ENCODE peak calls at places on chromosomes 4 and X, in four cellular contexts. One of them, this sample, is unnamed.
A peak's percentile ranks its signal among the peaks of the same experiment; 100 is the strongest.

GRCh38 chr4:184331155-184331995 is 113.7 kb upstream of the ENPP6 start:
- DNase-seq in activated CD4-positive, alpha-beta T cell treated with anti-CD3 and anti-CD28 coated beads, Interleukin-2, amount 50 U/mL, for 24 hours: no peak
- DNase-seq in stromal cell of bone marrow: no peak
- DNase-seq in GM19239: no peak
- DNase-seq in this sample: no peak

GRCh38 chrX:96764864-96765263 is 80.2 kb downstream of the DIAPH2 start:
- DNase-seq in activated CD4-positive, alpha-beta T cell treated with anti-CD3 and anti-CD28 coated beads, Interleukin-2, amount 50 U/mL, for 24 hours: no peak
- DNase-seq in stromal cell of bone marrow: no peak
- DNase-seq in GM19239: no peak
- DNase-seq in this sample: no peak

GRCh38 chr4:143554728-143555597 is 41.5 kb downstream of the SMARCA5 start:
- DNase-seq in activated CD4-positive, alpha-beta T cell treated with anti-CD3 and anti-CD28 coated beads, Interleukin-2, amount 50 U/mL, for 24 hours: no peak
- DNase-seq in stromal cell of bone marrow: no peak
- DNase-seq in GM19239: no peak
- DNase-seq in this sample: no peak

GRCh38 chr4:70533791-70534190 is 15.4 kb downstream of the AMTN start:
- DNase-seq in activated CD4-positive, alpha-beta T cell treated with anti-CD3 and anti-CD28 coated beads, Interleukin-2, amount 50 U/mL, for 24 hours: no peak
- DNase-seq in stromal cell of bone marrow: no peak
- DNase-seq in GM19239: no peak
- DNase-seq in this sample: no peak

GRCh38 chrX:154734101-154734781 is 16.6 kb downstream of the GAB3 start:
- DNase-seq in activated CD4-positive, alpha-beta T cell treated with anti-CD3 and anti-CD28 coated beads, Interleukin-2, amount 50 U/mL, for 24 hours: no peak
- DNase-seq in stromal cell of bone marrow: no peak
- DNase-seq in GM19239: no peak
- DNase-seq in this sample: no peak

GRCh38 chr4:173935622-173936405 is 347.7 kb downstream of the FBXO8 start:
- DNase-seq in activated CD4-positive, alpha-beta T cell treated with anti-CD3 and anti-CD28 coated beads, Interleukin-2, amount 50 U/mL, for 24 hours: no peak
- DNase-seq in stromal cell of bone marrow: no peak
- DNase-seq in GM19239: no peak
- DNase-seq in this sample: no peak

GRCh38 chrX:9562851-9563250 is 98.0 kb downstream of the TBL1X start:
- DNase-seq in activated CD4-positive, alpha-beta T cell treated with anti-CD3 and anti-CD28 coated beads, Interleukin-2, amount 50 U/mL, for 24 hours: no peak
- DNase-seq in stromal cell of bone marrow: peak; percentile 37
- DNase-seq in GM19239: no peak
- DNase-seq in this sample: no peak

GRCh38 chrX:40960041-40960440 is 125.2 kb upstream of the USP9X start:
- DNase-seq in activated CD4-positive, alpha-beta T cell treated with anti-CD3 and anti-CD28 coated beads, Interleukin-2, amount 50 U/mL, for 24 hours: no peak
- DNase-seq in stromal cell of bone marrow: peak; percentile 20
- DNase-seq in GM19239: no peak
- DNase-seq in this sample: no peak

GRCh38 chrX:13087322-13088154 is 43.1 kb upstream of the FAM9C start:
- DNase-seq in activated CD4-positive, alpha-beta T cell treated with anti-CD3 and anti-CD28 coated beads, Interleukin-2, amount 50 U/mL, for 24 hours: peak; percentile 59
- DNase-seq in stromal cell of bone marrow: no peak
- DNase-seq in GM19239: no peak
- DNase-seq in this sample: no peak

GRCh38 chrX:14832151-14832550 is 40.7 kb downstream of the FANCB start:
- DNase-seq in activated CD4-positive, alpha-beta T cell treated with anti-CD3 and anti-CD28 coated beads, Interleukin-2, amount 50 U/mL, for 24 hours: no peak
- DNase-seq in stromal cell of bone marrow: no peak
- DNase-seq in GM19239: no peak
- DNase-seq in this sample: no peak

GRCh38 chr4:163554870-163555465 is 60.5 kb downstream of the TMA16 start:
- DNase-seq in activated CD4-positive, alpha-beta T cell treated with anti-CD3 and anti-CD28 coated beads, Interleukin-2, amount 50 U/mL, for 24 hours: no peak
- DNase-seq in stromal cell of bone marrow: no peak
- DNase-seq in GM19239: no peak
- DNase-seq in this sample: no peak

GRCh38 chr4:62394751-62395150 is 1194.6 kb downstream of the ADGRL3 start:
- DNase-seq in activated CD4-positive, alpha-beta T cell treated with anti-CD3 and anti-CD28 coated beads, Interleukin-2, amount 50 U/mL, for 24 hours: no peak
- DNase-seq in stromal cell of bone marrow: no peak
- DNase-seq in GM19239: no peak
- DNase-seq in this sample: no peak

GRCh38 chr4:126705271-126705670 is 927.5 kb upstream of the INTU start:
- DNase-seq in activated CD4-positive, alpha-beta T cell treated with anti-CD3 and anti-CD28 coated beads, Interleukin-2, amount 50 U/mL, for 24 hours: no peak
- DNase-seq in stromal cell of bone marrow: no peak
- DNase-seq in GM19239: no peak
- DNase-seq in this sample: no peak

GRCh38 chr4:53941331-53941730 is 123.1 kb downstream of the CHIC2 start:
- DNase-seq in activated CD4-positive, alpha-beta T cell treated with anti-CD3 and anti-CD28 coated beads, Interleukin-2, amount 50 U/mL, for 24 hours: no peak
- DNase-seq in stromal cell of bone marrow: no peak
- DNase-seq in GM19239: no peak
- DNase-seq in this sample: no peak

GRCh38 chr4:7938513-7939376 is 916 bp downstream of the AFAP1 start:
- DNase-seq in activated CD4-positive, alpha-beta T cell treated with anti-CD3 and anti-CD28 coated beads, Interleukin-2, amount 50 U/mL, for 24 hours: no peak
- DNase-seq in stromal cell of bone marrow: peak; percentile 25
- DNase-seq in GM19239: no peak
- DNase-seq in this sample: no peak

GRCh38 chr4:13645075-13645474 is 17.6 kb upstream of the BOD1L1 start:
- DNase-seq in activated CD4-positive, alpha-beta T cell treated with anti-CD3 and anti-CD28 coated beads, Interleukin-2, amount 50 U/mL, for 24 hours: no peak
- DNase-seq in stromal cell of bone marrow: no peak
- DNase-seq in GM19239: no peak
- DNase-seq in this sample: no peak

GRCh38 chrX:130831347-130831722 is 71.7 kb downstream of the ENOX2 start:
- DNase-seq in activated CD4-positive, alpha-beta T cell treated with anti-CD3 and anti-CD28 coated beads, Interleukin-2, amount 50 U/mL, for 24 hours: no peak
- DNase-seq in stromal cell of bone marrow: no peak
- DNase-seq in GM19239: no peak
- DNase-seq in this sample: no peak

GRCh38 chr4:41456559-41457101 is 81.3 kb upstream of the LIMCH1 start:
- DNase-seq in activated CD4-positive, alpha-beta T cell treated with anti-CD3 and anti-CD28 coated beads, Interleukin-2, amount 50 U/mL, for 24 hours: no peak
- DNase-seq in stromal cell of bone marrow: no peak
- DNase-seq in GM19239: no peak
- DNase-seq in this sample: no peak

GRCh38 chrX:154967603-154968002 is 54.9 kb downstream of the F8 start:
- DNase-seq in activated CD4-positive, alpha-beta T cell treated with anti-CD3 and anti-CD28 coated beads, Interleukin-2, amount 50 U/mL, for 24 hours: no peak
- DNase-seq in stromal cell of bone marrow: no peak
- DNase-seq in GM19239: no peak
- DNase-seq in this sample: no peak

GRCh38 chrX:105463483-105463882 is 243.0 kb upstream of the TEX13A start:
- DNase-seq in activated CD4-positive, alpha-beta T cell treated with anti-CD3 and anti-CD28 coated beads, Interleukin-2, amount 50 U/mL, for 24 hours: no peak
- DNase-seq in stromal cell of bone marrow: no peak
- DNase-seq in GM19239: no peak
- DNase-seq in this sample: no peak

GRCh38 chrX:790780-791360 is 160.3 kb downstream of the SHOX start:
- DNase-seq in activated CD4-positive, alpha-beta T cell treated with anti-CD3 and anti-CD28 coated beads, Interleukin-2, amount 50 U/mL, for 24 hours: no peak
- DNase-seq in stromal cell of bone marrow: no peak
- DNase-seq in GM19239: no peak
- DNase-seq in this sample: no peak

GRCh38 chr4:47490550-47490949 is 5.5 kb downstream of the ATP10D start:
- DNase-seq in activated CD4-positive, alpha-beta T cell treated with anti-CD3 and anti-CD28 coated beads, Interleukin-2, amount 50 U/mL, for 24 hours: peak; percentile 30
- DNase-seq in stromal cell of bone marrow: no peak
- DNase-seq in GM19239: no peak
- DNase-seq in this sample: no peak

GRCh38 chrX:15815779-15816452 is 25.6 kb downstream of the ZRSR2 start:
- DNase-seq in activated CD4-positive, alpha-beta T cell treated with anti-CD3 and anti-CD28 coated beads, Interleukin-2, amount 50 U/mL, for 24 hours: no peak
- DNase-seq in stromal cell of bone marrow: no peak
- DNase-seq in GM19239: no peak
- DNase-seq in this sample: no peak